ENCODE peak calls at places on chromosomes 13 and 19, in seven cellular contexts. O, Z, W, Y, J, U and E are unnamed samples.

GRCh38 chr19:8610041-8610927 is at the start of gene ADAMTS10:
- DNase-seq in O (no peak), Z (no peak), W (no peak), Y (peak; percentile 84), J (no peak), U (no peak), E (no peak)

GRCh38 chr19:2084993-2085720 is 11.0 kb downstream of the MOB3A start:
- DNase-seq in O (no peak), Z (no peak), W (peak; percentile 96), Y (peak; percentile 20), J (no peak), U (peak; percentile 70), E (no peak)

GRCh38 chr13:40116008-40116407 is 460.5 kb downstream of the COG6 start:
- DNase-seq in O (peak; percentile 80), Z (peak; percentile 73), W (peak; percentile 48), Y (no peak), J (no peak), U (peak; percentile 61), E (no peak)

GRCh38 chr19:2239771-2240770 is 3.4 kb downstream of the SF3A2 start:
- DNase-seq in O (no peak), Z (no peak), W (no peak), Y (no peak), J (no peak), U (peak; percentile 76), E (no peak)

GRCh38 chr19:11261431-11261901 is 858 bp downstream of the DOCK6 start:
- DNase-seq in O (no peak), Z (no peak), W (no peak), Y (peak; percentile 69), J (no peak), U (no peak), E (no peak)

GRCh38 chr19:48598996-48599626 is 7.4 kb upstream of the SPACA4 start:
- DNase-seq in O (no peak), Z (no peak), W (no peak), Y (no peak), J (no peak), U (no peak), E (no peak)

GRCh38 chr19:47419789-47420188 is 462 bp upstream of the MEIS3 start:
- DNase-seq in O (no peak), Z (no peak), W (no peak), Y (no peak), J (no peak), U (no peak), E (no peak)

GRCh38 chr19:36113895-36114762 is 546 bp downstream of the POLR2I start:
- DNase-seq in O (no peak), Z (no peak), W (no peak), Y (peak; percentile 65), J (no peak), U (peak; percentile 59), E (peak; percentile 30)

GRCh38 chr19:49114630-49115363 is 627 bp downstream of the LIN7B start:
- DNase-seq in O (no peak), Z (peak; percentile 46), W (no peak), Y (peak; percentile 72), J (no peak), U (peak; percentile 72), E (peak; percentile 52)

GRCh38 chr13:77028202-77028601 is 1.2 kb upstream of the FBXL3 start:
- DNase-seq in O (no peak), Z (no peak), W (no peak), Y (no peak), J (no peak), U (peak; percentile 28), E (no peak)

GRCh38 chr19:23795462-23795861 is 36.8 kb upstream of the ZNF681 start:
- DNase-seq in O (no peak), Z (no peak), W (no peak), Y (no peak), J (no peak), U (no peak), E (no peak)

GRCh38 chr19:4320419-4320818 is 16.0 kb downstream of the FSD1 start:
- DNase-seq in O (no peak), Z (no peak), W (no peak), Y (peak; percentile 2), J (no peak), U (no peak), E (no peak)

GRCh38 chr19:13463296-13463695 is 43.0 kb downstream of the CACNA1A start:
- DNase-seq in O (no peak), Z (no peak), W (no peak), Y (no peak), J (no peak), U (peak; percentile 28), E (peak; percentile 66)

GRCh38 chr19:48900477-48901452 is 653 bp downstream of the NUCB1 start:
- DNase-seq in O (no peak), Z (peak; percentile 29), W (no peak), Y (peak; percentile 63), J (no peak), U (peak; percentile 56), E (peak; percentile 52)

GRCh38 chr13:89750371-89750770 is 1597.1 kb upstream of the MIR17HG start:
- DNase-seq in O (no peak), Z (no peak), W (no peak), Y (no peak), J (no peak), U (no peak), E (no peak)

GRCh38 chr19:55640043-55640576 is 692 bp upstream of the ZNF580 start:
- DNase-seq in O (no peak), Z (no peak), W (no peak), Y (peak; percentile 83), J (no peak), U (peak; percentile 81), E (peak; percentile 74)

GRCh38 chr19:45999653-46000121 is 4.4 kb downstream of the CCDC61 start:
- DNase-seq in O (no peak), Z (no peak), W (no peak), Y (peak; percentile 86), J (no peak), U (peak; percentile 57), E (no peak)

GRCh38 chr13:91946498-91947070 is 548.2 kb downstream of the GPC5 start:
- DNase-seq in O (no peak), Z (peak; percentile 44), W (no peak), Y (peak; percentile 63), J (no peak), U (peak; percentile 1), E (peak; percentile 56)

GRCh38 chr19:36638862-36639510 is 27.7 kb downstream of the ZNF461 start:
- DNase-seq in O (no peak), Z (no peak), W (no peak), Y (no peak), J (no peak), U (no peak), E (no peak)

GRCh38 chr13:95948646-95949045 is 104.6 kb downstream of the UGGT2 start:
- DNase-seq in O (no peak), Z (no peak), W (no peak), Y (no peak), J (no peak), U (no peak), E (no peak)

GRCh38 chr13:100434010-100434763 is 154.4 kb downstream of the GGACT start:
- DNase-seq in O (peak; percentile 78), Z (peak; percentile 20), W (peak; percentile 44), Y (no peak), J (no peak), U (no peak), E (no peak)

GRCh38 chr19:16876904-16877361 is 11.9 kb upstream of the F2RL3 start:
- DNase-seq in O (no peak), Z (no peak), W (no peak), Y (no peak), J (no peak), U (no peak), E (peak; percentile 35)

GRCh38 chr13:23898101-23898500 is 799 bp upstream of the C1QTNF9B start:
- DNase-seq in O (no peak), Z (no peak), W (no peak), Y (no peak), J (no peak), U (no peak), E (no peak)

GRCh38 chr19:8831832-8832131 is 322 bp downstream of the ZNF558 start:
- DNase-seq in O (no peak), Z (no peak), W (no peak), Y (no peak), J (no peak), U (no peak), E (peak; percentile 1)

GRCh38 chr13:44577236-44578063 is 1.3 kb upstream of the TSC22D1 start:
- DNase-seq in O (peak; percentile 88), Z (peak; percentile 87), W (peak; percentile 45), Y (peak; percentile 96), J (peak; percentile 95), U (peak; percentile 95), E (peak; percentile 95)

GRCh38 chr13:44578064-44578394 is 1.9 kb upstream of the TSC22D1 start:
- DNase-seq in O (no peak), Z (no peak), W (no peak), Y (peak; percentile 79), J (no peak), U (peak; percentile 38), E (peak; percentile 11)

DNA sequence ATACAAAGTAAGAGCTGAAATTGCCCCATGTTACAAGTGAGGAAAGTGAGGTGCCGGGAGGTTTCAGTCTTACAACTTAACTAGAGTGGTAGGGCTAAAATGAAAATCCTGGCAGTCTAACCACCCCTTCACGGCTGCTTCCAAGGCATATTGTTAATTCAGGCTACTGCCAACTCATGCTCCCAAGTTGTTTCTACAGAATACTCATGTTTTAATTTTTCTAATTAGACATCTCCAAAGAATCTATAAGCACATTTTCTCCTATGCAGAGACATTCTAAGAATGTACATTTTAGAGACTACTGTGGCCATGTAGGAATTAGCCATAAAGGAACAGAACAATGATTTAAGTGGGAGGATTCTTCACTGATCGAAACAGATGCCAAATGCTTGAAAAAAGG is 7.0 kb upstream of the TSC22D1 start:
- DNase-seq in O (no peak), Z (no peak), W (no peak), Y (no peak), J (no peak), U (no peak), E (no peak)
- TF ChIP-seq JUND in O (no peak), Z (no peak), W (no peak), Y (no peak), J (no peak), U (no peak), E (no peak)

GRCh38 chr13:66553391-66553790 is 676.7 kb downstream of the PCDH9 start:
- DNase-seq in O (no peak), Z (no peak), W (no peak), Y (no peak), J (no peak), U (no peak), E (no peak)
- TF ChIP-seq JUND in O (no peak), Z (no peak), W (no peak), Y (no peak), J (no peak), U (no peak), E (no peak)

DNA sequence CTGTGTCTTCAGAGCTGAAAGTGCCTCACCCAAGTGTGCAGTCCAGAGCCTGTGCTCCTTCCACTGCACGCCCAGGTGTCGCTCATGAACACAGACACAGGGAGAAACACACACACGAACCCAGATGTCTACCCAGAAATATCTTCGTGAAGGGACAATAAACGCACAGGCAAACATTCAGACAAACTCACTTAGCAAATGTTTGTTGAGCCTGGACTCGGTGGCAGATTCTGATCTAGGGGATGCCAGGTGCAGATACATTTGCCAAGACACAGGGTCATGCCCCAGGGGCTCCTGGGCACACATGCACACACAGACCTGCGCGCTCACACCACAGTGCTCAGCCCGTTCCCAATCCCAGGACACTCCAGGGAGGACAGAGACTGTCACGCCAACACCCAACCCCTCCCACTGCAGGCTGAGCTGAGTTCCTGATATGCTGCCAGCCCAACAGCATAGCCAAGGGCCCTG is 31.9 kb downstream of the SCGB2B2 start:
- DNase-seq in O (no peak), Z (no peak), W (no peak), Y (peak; percentile 44), J (no peak), U (no peak), E (peak; percentile 79)
- TF ChIP-seq JUND in O (no peak), Z (no peak), W (no peak), Y (no peak), J (no peak), U (no peak), E (no peak)

GRCh38 chr19:44824758-44825157 is 15.9 kb downstream of the BCAM start:
- DNase-seq in O (no peak), Z (no peak), W (no peak), Y (no peak), J (no peak), U (no peak), E (no peak)
- TF ChIP-seq JUND in O (no peak), Z (no peak), W (no peak), Y (no peak), J (no peak), U (no peak), E (no peak)